ENCODE peak calls at places on chromosomes 2 and 18, in ten cellular contexts. One of them, this sample, is unnamed.

GRCh38 chr18:54950221-54950620 is 9.0 kb downstream of the CCDC68 start:
- DNase-seq in fibroblast of mammary gland: no peak
- DNase-seq in heart left ventricle: no peak
- DNase-seq in fibroblast of the aortic adventitia: no peak
- DNase-seq in body of pancreas: peak; percentile 78
- DNase-seq in thoracic aorta: no peak
- DNase-seq in choroid plexus epithelial cell: no peak
- DNase-seq in fibroblast of pulmonary artery: no peak
- DNase-seq in neuronal stem cell: no peak
- DNase-seq in psoas muscle: no peak
- DNase-seq in this sample: no peak

GRCh38 chr2:18950598-18950933 is 361.2 kb upstream of the NT5C1B start:
- DNase-seq in fibroblast of mammary gland: no peak
- DNase-seq in heart left ventricle: no peak
- DNase-seq in fibroblast of the aortic adventitia: no peak
- DNase-seq in body of pancreas: no peak
- DNase-seq in thoracic aorta: no peak
- DNase-seq in choroid plexus epithelial cell: no peak
- DNase-seq in fibroblast of pulmonary artery: no peak
- DNase-seq in neuronal stem cell: no peak
- DNase-seq in psoas muscle: no peak
- DNase-seq in this sample: no peak

GRCh38 chr2:42754021-42754775 is 9.7 kb downstream of the OXER1 start:
- DNase-seq in fibroblast of mammary gland: peak; percentile 22
- DNase-seq in heart left ventricle: peak; percentile 52
- DNase-seq in fibroblast of the aortic adventitia: peak; percentile 36
- DNase-seq in body of pancreas: peak; percentile 75
- DNase-seq in thoracic aorta: no peak
- DNase-seq in choroid plexus epithelial cell: peak; percentile 29
- DNase-seq in fibroblast of pulmonary artery: no peak
- DNase-seq in neuronal stem cell: no peak
- DNase-seq in psoas muscle: peak; percentile 93
- DNase-seq in this sample: peak; percentile 82

GRCh38 chr2:214410918-214411554 is at the start of gene VWC2L:
- DNase-seq in fibroblast of mammary gland: peak; percentile 65
- DNase-seq in heart left ventricle: peak; percentile 64
- DNase-seq in fibroblast of the aortic adventitia: peak; percentile 64
- DNase-seq in body of pancreas: peak; percentile 66
- DNase-seq in thoracic aorta: no peak
- DNase-seq in choroid plexus epithelial cell: peak; percentile 80
- DNase-seq in fibroblast of pulmonary artery: peak; percentile 76
- DNase-seq in neuronal stem cell: peak; percentile 83
- DNase-seq in psoas muscle: peak; percentile 75
- DNase-seq in this sample: peak; percentile 35

GRCh38 chr2:178553047-178553446 is 72.8 kb downstream of the PLEKHA3 start:
- DNase-seq in fibroblast of mammary gland: peak; percentile 93
- DNase-seq in heart left ventricle: no peak
- DNase-seq in fibroblast of the aortic adventitia: peak; percentile 80
- DNase-seq in body of pancreas: no peak
- DNase-seq in thoracic aorta: no peak
- DNase-seq in choroid plexus epithelial cell: peak; percentile 87
- DNase-seq in fibroblast of pulmonary artery: peak; percentile 72
- DNase-seq in neuronal stem cell: no peak
- DNase-seq in psoas muscle: no peak
- DNase-seq in this sample: peak; percentile 50

GRCh38 chr2:36165132-36165531 is 190.4 kb upstream of the CRIM1 start:
- DNase-seq in fibroblast of mammary gland: no peak
- DNase-seq in heart left ventricle: no peak
- DNase-seq in fibroblast of the aortic adventitia: no peak
- DNase-seq in body of pancreas: no peak
- DNase-seq in thoracic aorta: no peak
- DNase-seq in choroid plexus epithelial cell: no peak
- DNase-seq in fibroblast of pulmonary artery: no peak
- DNase-seq in neuronal stem cell: no peak
- DNase-seq in psoas muscle: no peak
- DNase-seq in this sample: no peak

GRCh38 chr2:8285898-8286297 is 396.0 kb upstream of the ID2 start:
- DNase-seq in fibroblast of mammary gland: no peak
- DNase-seq in heart left ventricle: no peak
- DNase-seq in fibroblast of the aortic adventitia: no peak
- DNase-seq in body of pancreas: no peak
- DNase-seq in thoracic aorta: no peak
- DNase-seq in choroid plexus epithelial cell: no peak
- DNase-seq in fibroblast of pulmonary artery: no peak
- DNase-seq in neuronal stem cell: no peak
- DNase-seq in psoas muscle: no peak
- DNase-seq in this sample: no peak

GRCh38 chr2:233100192-233100998 is 40.3 kb downstream of the INPP5D start:
- DNase-seq in fibroblast of mammary gland: no peak
- DNase-seq in heart left ventricle: no peak
- DNase-seq in fibroblast of the aortic adventitia: no peak
- DNase-seq in body of pancreas: no peak
- DNase-seq in thoracic aorta: no peak
- DNase-seq in choroid plexus epithelial cell: no peak
- DNase-seq in fibroblast of pulmonary artery: no peak
- DNase-seq in neuronal stem cell: no peak
- DNase-seq in psoas muscle: no peak
- DNase-seq in this sample: no peak

GRCh38 chr2:232634319-232635150 is 1.1 kb downstream of the EFHD1 start:
- DNase-seq in fibroblast of mammary gland: no peak
- DNase-seq in heart left ventricle: peak; percentile 51
- DNase-seq in fibroblast of the aortic adventitia: no peak
- DNase-seq in body of pancreas: peak; percentile 7
- DNase-seq in thoracic aorta: no peak
- DNase-seq in choroid plexus epithelial cell: peak; percentile 18
- DNase-seq in fibroblast of pulmonary artery: no peak
- DNase-seq in neuronal stem cell: no peak
- DNase-seq in psoas muscle: peak; percentile 62
- DNase-seq in this sample: peak; percentile 88

GRCh38 chr2:172095146-172095904 is 7.4 kb downstream of the DLX2 start:
- DNase-seq in fibroblast of mammary gland: peak; percentile 62
- DNase-seq in heart left ventricle: no peak
- DNase-seq in fibroblast of the aortic adventitia: peak; percentile 91
- DNase-seq in body of pancreas: peak; percentile 39
- DNase-seq in thoracic aorta: no peak
- DNase-seq in choroid plexus epithelial cell: peak; percentile 82
- DNase-seq in fibroblast of pulmonary artery: peak; percentile 82
- DNase-seq in neuronal stem cell: peak; percentile 47
- DNase-seq in psoas muscle: peak; percentile 66
- DNase-seq in this sample: peak; percentile 98

GRCh38 chr2:75241696-75242095 is 42.4 kb upstream of the TACR1 start:
- DNase-seq in fibroblast of mammary gland: peak; percentile 43
- DNase-seq in heart left ventricle: no peak
- DNase-seq in fibroblast of the aortic adventitia: peak; percentile 20
- DNase-seq in body of pancreas: no peak
- DNase-seq in thoracic aorta: no peak
- DNase-seq in choroid plexus epithelial cell: peak; percentile 59
- DNase-seq in fibroblast of pulmonary artery: peak; percentile 42
- DNase-seq in neuronal stem cell: no peak
- DNase-seq in psoas muscle: no peak
- DNase-seq in this sample: peak; percentile 43

GRCh38 chr18:78640596-78640995 is 339.0 kb upstream of the SALL3 start:
- DNase-seq in fibroblast of mammary gland: no peak
- DNase-seq in heart left ventricle: no peak
- DNase-seq in fibroblast of the aortic adventitia: no peak
- DNase-seq in body of pancreas: no peak
- DNase-seq in thoracic aorta: no peak
- DNase-seq in choroid plexus epithelial cell: no peak
- DNase-seq in fibroblast of pulmonary artery: no peak
- DNase-seq in neuronal stem cell: no peak
- DNase-seq in psoas muscle: no peak
- DNase-seq in this sample: no peak

GRCh38 chr2:37782721-37783438 is 111.4 kb upstream of the CDC42EP3 start:
- DNase-seq in fibroblast of mammary gland: peak; percentile 14
- DNase-seq in heart left ventricle: no peak
- DNase-seq in fibroblast of the aortic adventitia: no peak
- DNase-seq in body of pancreas: no peak
- DNase-seq in thoracic aorta: no peak
- DNase-seq in choroid plexus epithelial cell: no peak
- DNase-seq in fibroblast of pulmonary artery: no peak
- DNase-seq in neuronal stem cell: no peak
- DNase-seq in psoas muscle: no peak
- DNase-seq in this sample: no peak

GRCh38 chr2:216001612-216002215 is 11.6 kb downstream of the MREG start:
- DNase-seq in fibroblast of mammary gland: no peak
- DNase-seq in heart left ventricle: no peak
- DNase-seq in fibroblast of the aortic adventitia: no peak
- DNase-seq in body of pancreas: no peak
- DNase-seq in thoracic aorta: no peak
- DNase-seq in choroid plexus epithelial cell: no peak
- DNase-seq in fibroblast of pulmonary artery: no peak
- DNase-seq in neuronal stem cell: no peak
- DNase-seq in psoas muscle: no peak
- DNase-seq in this sample: no peak

GRCh38 chr2:38747819-38748218 is 3.3 kb downstream of the SRSF7 start:
- DNase-seq in fibroblast of mammary gland: no peak
- DNase-seq in heart left ventricle: no peak
- DNase-seq in fibroblast of the aortic adventitia: no peak
- DNase-seq in body of pancreas: no peak
- DNase-seq in thoracic aorta: no peak
- DNase-seq in choroid plexus epithelial cell: no peak
- DNase-seq in fibroblast of pulmonary artery: no peak
- DNase-seq in neuronal stem cell: no peak
- DNase-seq in psoas muscle: no peak
- DNase-seq in this sample: no peak

GRCh38 chr2:240182966-240183365 is 42.5 kb upstream of the OTOS start:
- DNase-seq in fibroblast of mammary gland: no peak
- DNase-seq in heart left ventricle: no peak
- DNase-seq in fibroblast of the aortic adventitia: no peak
- DNase-seq in body of pancreas: no peak
- DNase-seq in thoracic aorta: no peak
- DNase-seq in choroid plexus epithelial cell: no peak
- DNase-seq in fibroblast of pulmonary artery: no peak
- DNase-seq in neuronal stem cell: no peak
- DNase-seq in psoas muscle: no peak
- DNase-seq in this sample: no peak

GRCh38 chr2:115596659-115597375 is 1154.4 kb downstream of the DPP10 start:
- DNase-seq in fibroblast of mammary gland: no peak
- DNase-seq in heart left ventricle: no peak
- DNase-seq in fibroblast of the aortic adventitia: no peak
- DNase-seq in body of pancreas: peak; percentile 19
- DNase-seq in thoracic aorta: no peak
- DNase-seq in choroid plexus epithelial cell: no peak
- DNase-seq in fibroblast of pulmonary artery: no peak
- DNase-seq in neuronal stem cell: no peak
- DNase-seq in psoas muscle: no peak
- DNase-seq in this sample: no peak
- H3K4me3 ChIP-seq in fibroblast of mammary gland: no peak overlapping the region
- H3K4me3 ChIP-seq in heart left ventricle: no peak overlapping the region
- H3K4me3 ChIP-seq in fibroblast of the aortic adventitia: no peak overlapping the region
- H3K4me3 ChIP-seq in body of pancreas: no peak overlapping the region
- H3K4me3 ChIP-seq in thoracic aorta: no peak overlapping the region
- H3K4me3 ChIP-seq in choroid plexus epithelial cell: no peak overlapping the region
- H3K4me3 ChIP-seq in fibroblast of pulmonary artery: no peak overlapping the region
- H3K4me3 ChIP-seq in neuronal stem cell: no peak overlapping the region
- H3K4me3 ChIP-seq in psoas muscle: no peak overlapping the region
- H3K4me3 ChIP-seq in this sample: no peak overlapping the region

DNA sequence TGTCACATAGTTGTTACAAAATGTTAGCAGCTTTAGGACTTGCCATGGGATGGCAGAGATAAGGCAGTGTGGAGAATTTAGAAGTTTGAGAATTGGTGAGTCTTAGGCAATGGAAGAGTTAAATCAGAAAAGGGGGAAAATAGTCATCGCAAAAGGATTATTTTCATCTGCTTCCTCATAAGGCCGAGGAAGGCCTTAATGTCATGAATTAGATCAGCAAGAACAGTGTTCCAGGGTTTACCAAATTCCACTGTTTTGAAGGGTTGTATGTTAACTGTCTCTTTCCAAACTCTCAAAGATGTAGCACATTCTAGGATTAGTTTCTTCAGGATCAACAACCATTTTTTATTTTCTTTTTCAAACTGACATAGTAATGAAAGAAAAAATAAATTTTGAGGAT is 23.9 kb downstream of the ZEB2 start:
- DNase-seq in fibroblast of mammary gland: no peak
- DNase-seq in heart left ventricle: no peak
- DNase-seq in fibroblast of the aortic adventitia: peak; percentile 15
- DNase-seq in body of pancreas: no peak
- DNase-seq in thoracic aorta: no peak
- DNase-seq in choroid plexus epithelial cell: no peak
- DNase-seq in fibroblast of pulmonary artery: no peak
- DNase-seq in neuronal stem cell: no peak
- DNase-seq in psoas muscle: no peak
- DNase-seq in this sample: no peak
- H3K4me3 ChIP-seq in fibroblast of mammary gland: no peak overlapping the region
- H3K4me3 ChIP-seq in heart left ventricle: no peak overlapping the region
- H3K4me3 ChIP-seq in fibroblast of the aortic adventitia: no peak overlapping the region
- H3K4me3 ChIP-seq in body of pancreas: no peak overlapping the region
- H3K4me3 ChIP-seq in thoracic aorta: peak overlapping the region; percentile 9
- H3K4me3 ChIP-seq in choroid plexus epithelial cell: no peak overlapping the region
- H3K4me3 ChIP-seq in fibroblast of pulmonary artery: no peak overlapping the region
- H3K4me3 ChIP-seq in neuronal stem cell: no peak overlapping the region
- H3K4me3 ChIP-seq in psoas muscle: no peak overlapping the region
- H3K4me3 ChIP-seq in this sample: no peak overlapping the region

GRCh38 chr2:230203110-230203676 is 16.6 kb downstream of the SP110 start:
- DNase-seq in fibroblast of mammary gland: no peak
- DNase-seq in heart left ventricle: peak; percentile 42
- DNase-seq in fibroblast of the aortic adventitia: no peak
- DNase-seq in body of pancreas: no peak
- DNase-seq in thoracic aorta: no peak
- DNase-seq in choroid plexus epithelial cell: no peak
- DNase-seq in fibroblast of pulmonary artery: no peak
- DNase-seq in neuronal stem cell: no peak
- DNase-seq in psoas muscle: no peak
- DNase-seq in this sample: no peak
- H3K4me3 ChIP-seq in fibroblast of mammary gland: no peak overlapping the region
- H3K4me3 ChIP-seq in heart left ventricle: no peak overlapping the region
- H3K4me3 ChIP-seq in fibroblast of the aortic adventitia: no peak overlapping the region
- H3K4me3 ChIP-seq in body of pancreas: no peak overlapping the region
- H3K4me3 ChIP-seq in thoracic aorta: no peak overlapping the region
- H3K4me3 ChIP-seq in choroid plexus epithelial cell: no peak overlapping the region
- H3K4me3 ChIP-seq in fibroblast of pulmonary artery: no peak overlapping the region
- H3K4me3 ChIP-seq in neuronal stem cell: no peak overlapping the region
- H3K4me3 ChIP-seq in psoas muscle: no peak overlapping the region
- H3K4me3 ChIP-seq in this sample: no peak overlapping the region

GRCh38 chr18:13138822-13139139 is 79.8 kb upstream of the LDLRAD4 start:
- DNase-seq in fibroblast of mammary gland: no peak
- DNase-seq in heart left ventricle: no peak
- DNase-seq in fibroblast of the aortic adventitia: no peak
- DNase-seq in body of pancreas: no peak
- DNase-seq in thoracic aorta: no peak
- DNase-seq in choroid plexus epithelial cell: no peak
- DNase-seq in fibroblast of pulmonary artery: no peak
- DNase-seq in neuronal stem cell: no peak
- DNase-seq in psoas muscle: no peak
- DNase-seq in this sample: no peak
- H3K4me3 ChIP-seq in fibroblast of mammary gland: no peak overlapping the region
- H3K4me3 ChIP-seq in heart left ventricle: no peak overlapping the region
- H3K4me3 ChIP-seq in fibroblast of the aortic adventitia: no peak overlapping the region
- H3K4me3 ChIP-seq in body of pancreas: no peak overlapping the region
- H3K4me3 ChIP-seq in thoracic aorta: no peak overlapping the region
- H3K4me3 ChIP-seq in choroid plexus epithelial cell: no peak overlapping the region
- H3K4me3 ChIP-seq in fibroblast of pulmonary artery: no peak overlapping the region
- H3K4me3 ChIP-seq in neuronal stem cell: no peak overlapping the region
- H3K4me3 ChIP-seq in psoas muscle: no peak overlapping the region
- H3K4me3 ChIP-seq in this sample: no peak overlapping the region

GRCh38 chr2:33477473-33478468 is 1.3 kb downstream of the RASGRP3 start:
- DNase-seq in fibroblast of mammary gland: no peak
- DNase-seq in heart left ventricle: peak; percentile 54
- DNase-seq in fibroblast of the aortic adventitia: no peak
- DNase-seq in body of pancreas: peak; percentile 62
- DNase-seq in thoracic aorta: no peak
- DNase-seq in choroid plexus epithelial cell: no peak
- DNase-seq in fibroblast of pulmonary artery: no peak
- DNase-seq in neuronal stem cell: no peak
- DNase-seq in psoas muscle: peak; percentile 60
- DNase-seq in this sample: no peak
- H3K4me3 ChIP-seq in fibroblast of mammary gland: no peak overlapping the region
- H3K4me3 ChIP-seq in heart left ventricle: peak overlapping the region; percentile 70
- H3K4me3 ChIP-seq in fibroblast of the aortic adventitia: no peak overlapping the region
- H3K4me3 ChIP-seq in body of pancreas: no peak overlapping the region
- H3K4me3 ChIP-seq in thoracic aorta: peak overlapping the region; percentile 80
- H3K4me3 ChIP-seq in choroid plexus epithelial cell: no peak overlapping the region
- H3K4me3 ChIP-seq in fibroblast of pulmonary artery: no peak overlapping the region
- H3K4me3 ChIP-seq in neuronal stem cell: no peak overlapping the region
- H3K4me3 ChIP-seq in psoas muscle: peak overlapping the region; percentile 78
- H3K4me3 ChIP-seq in this sample: no peak overlapping the region

This sample was measured in osteoblast.